ENCODE peak calls at places on chromosomes 6 and 20, in seven cellular contexts. L is fibroblast of lung; Z is CD4-positive, alpha-beta memory T cell; D is spleen; S is NT2/D1; O is cardiac muscle cell; Y is mammary epithelial cell. E is an unnamed sample.
A peak's percentile ranks its signal among the peaks of the same experiment; 100 is the strongest.

GRCh38 chr6:165301372-165302246 is 7.8 kb downstream of the C6orf118 start:
- DNase-seq in L (no peak), Z (no peak), D (no peak), S (no peak), O (no peak), Y (no peak), E (no peak)

GRCh38 chr6:33143113-33143760 is 49.0 kb downstream of the COL11A2 start:
- DNase-seq in L (no peak), Z (no peak), D (no peak), S (no peak), O (no peak), Y (no peak), E (no peak)

GRCh38 chr6:3340891-3341290 is 82.1 kb downstream of the PSMG4 start:
- DNase-seq in L (peak; percentile 68), Z (no peak), D (no peak), S (no peak), O (peak; percentile 54), Y (no peak), E (no peak)

GRCh38 chr6:71887006-71887743 is 825 bp downstream of the RIMS1 start:
- DNase-seq in L (no peak), Z (no peak), D (peak; percentile 73), S (no peak), O (peak; percentile 0), Y (no peak), E (peak; percentile 9)

GRCh38 chr6:83083476-83083875 is 16.0 kb downstream of the DOP1A start:
- DNase-seq in L (no peak), Z (no peak), D (no peak), S (no peak), O (no peak), Y (no peak), E (no peak)

GRCh38 chr6:6218246-6219085 is 102.0 kb downstream of the F13A1 start:
- DNase-seq in L (no peak), Z (no peak), D (no peak), S (no peak), O (no peak), Y (peak; percentile 8), E (no peak)

GRCh38 chr6:170057034-170057734 is 233.7 kb downstream of the DLL1 start:
- DNase-seq in L (no peak), Z (no peak), D (peak; percentile 53), S (no peak), O (no peak), Y (no peak), E (no peak)

GRCh38 chr20:31708839-31709534 is 13.7 kb downstream of the BCL2L1 start:
- DNase-seq in L (no peak), Z (no peak), D (peak; percentile 43), S (no peak), O (no peak), Y (no peak), E (no peak)

GRCh38 chr6:3623451-3624267 is 127.9 kb downstream of the PXDC1 start:
- DNase-seq in L (no peak), Z (no peak), D (peak; percentile 33), S (peak; percentile 11), O (no peak), Y (no peak), E (no peak)

GRCh38 chr6:44494011-44494501 is 106.5 kb downstream of the CDC5L start:
- DNase-seq in L (peak; percentile 55), Z (no peak), D (no peak), S (no peak), O (peak; percentile 63), Y (peak; percentile 80), E (no peak)

GRCh38 chr6:44452725-44453124 is 65.2 kb downstream of the CDC5L start:
- DNase-seq in L (peak; percentile 48), Z (no peak), D (no peak), S (no peak), O (peak; percentile 53), Y (peak; percentile 89), E (no peak)

GRCh38 chr6:5582758-5583157 is 321.4 kb downstream of the FARS2 start:
- DNase-seq in L (peak; percentile 21), Z (no peak), D (no peak), S (no peak), O (no peak), Y (no peak), E (no peak)

GRCh38 chr6:151242420-151242841 is 2.7 kb downstream of the AKAP12 start:
- DNase-seq in L (no peak), Z (no peak), D (no peak), S (no peak), O (peak; percentile 12), Y (no peak), E (peak; percentile 23)

GRCh38 chr6:41581381-41581991 is 35.3 kb downstream of the FOXP4 start:
- DNase-seq in L (peak; percentile 80), Z (no peak), D (no peak), S (no peak), O (peak; percentile 82), Y (peak; percentile 48), E (peak; percentile 97)

GRCh38 chr6:17583811-17584210 is 16.3 kb upstream of the FAM8A1 start:
- DNase-seq in L (peak; percentile 63), Z (no peak), D (no peak), S (no peak), O (peak; percentile 60), Y (no peak), E (peak; percentile 52)

GRCh38 chr20:41616228-41616627 is 1.9 kb downstream of the CHD6 start:
- DNase-seq in L (peak; percentile 31), Z (no peak), D (no peak), S (no peak), O (peak; percentile 56), Y (no peak), E (no peak)

GRCh38 chr6:144364727-144365126 is 79.6 kb downstream of the UTRN start:
- DNase-seq in L (no peak), Z (no peak), D (no peak), S (no peak), O (no peak), Y (no peak), E (no peak)

GRCh38 chr6:110331816-110332215 is 26.3 kb downstream of the METTL24 start:
- DNase-seq in L (no peak), Z (no peak), D (no peak), S (no peak), O (peak; percentile 30), Y (no peak), E (no peak)

GRCh38 chr20:49505518-49505917 is 23.1 kb upstream of the KCNB1 start:
- DNase-seq in L (peak; percentile 11), Z (no peak), D (no peak), S (no peak), O (peak; percentile 74), Y (no peak), E (peak; percentile 78)

GRCh38 chr6:44256291-44257006 is 879 bp downstream of the SLC35B2 start:
- DNase-seq in L (no peak), Z (no peak), D (peak; percentile 79), S (no peak), O (no peak), Y (peak; percentile 47), E (no peak)

GRCh38 chr20:35275741-35276251 is 2.1 kb downstream of the MMP24OS start:
- DNase-seq in L (no peak), Z (no peak), D (no peak), S (no peak), O (no peak), Y (no peak), E (no peak)
- H3K36me3 ChIP-seq in L (peaks cover 29% of the 10 kb centered on the region), Z (peaks cover 37% of the 10 kb centered on the region), D (peaks cover 65% of the 10 kb centered on the region), S (peaks cover 88% of the 10 kb centered on the region), O (peaks cover 10% of the 10 kb centered on the region), Y (peaks cover 15% of the 10 kb centered on the region), E (peaks cover 27% of the 10 kb centered on the region)

GRCh38 chr6:158768396-158768795 is 50.8 kb downstream of the EZR start:
- DNase-seq in L (no peak), Z (no peak), D (no peak), S (no peak), O (no peak), Y (no peak), E (no peak)
- H3K36me3 ChIP-seq in L (peaks cover 46% of the 10 kb centered on the region), Z (peaks cover 82% of the 10 kb centered on the region), D (peaks cover 100% of the 10 kb centered on the region), S (peaks cover 92% of the 10 kb centered on the region), O (peaks cover 74% of the 10 kb centered on the region), Y (peaks cover 58% of the 10 kb centered on the region), E (peaks cover 36% of the 10 kb centered on the region)

DNA sequence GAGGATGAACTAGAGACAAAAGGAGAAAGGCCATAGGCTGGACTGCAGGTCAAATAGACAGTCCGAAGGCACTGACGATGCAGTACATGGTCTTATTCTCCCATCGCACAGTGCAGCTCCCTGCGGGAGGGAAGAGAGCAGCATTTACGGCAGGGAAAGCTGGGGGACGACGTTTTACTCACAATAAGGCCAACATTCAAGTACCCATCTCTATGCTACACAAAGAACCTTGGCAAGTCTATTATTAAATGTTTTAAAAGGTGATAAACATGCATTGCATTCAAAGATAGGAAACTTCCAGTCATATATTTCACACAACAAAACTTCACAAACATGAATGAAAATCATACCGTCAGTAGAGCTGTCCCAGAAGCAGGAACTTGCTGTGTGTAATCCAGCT is 7.8 kb downstream of the DYNLT1 start:
- DNase-seq in L (no peak), Z (no peak), D (no peak), S (no peak), O (no peak), Y (no peak), E (no peak)
- H3K36me3 ChIP-seq in L (peaks cover 7% of the 10 kb centered on the region), Z (peaks cover 48% of the 10 kb centered on the region), D (peaks cover 84% of the 10 kb centered on the region), S (peaks cover 70% of the 10 kb centered on the region), O (peaks cover 29% of the 10 kb centered on the region), Y (peaks cover 21% of the 10 kb centered on the region), E (peaks cover 33% of the 10 kb centered on the region)

DNA sequence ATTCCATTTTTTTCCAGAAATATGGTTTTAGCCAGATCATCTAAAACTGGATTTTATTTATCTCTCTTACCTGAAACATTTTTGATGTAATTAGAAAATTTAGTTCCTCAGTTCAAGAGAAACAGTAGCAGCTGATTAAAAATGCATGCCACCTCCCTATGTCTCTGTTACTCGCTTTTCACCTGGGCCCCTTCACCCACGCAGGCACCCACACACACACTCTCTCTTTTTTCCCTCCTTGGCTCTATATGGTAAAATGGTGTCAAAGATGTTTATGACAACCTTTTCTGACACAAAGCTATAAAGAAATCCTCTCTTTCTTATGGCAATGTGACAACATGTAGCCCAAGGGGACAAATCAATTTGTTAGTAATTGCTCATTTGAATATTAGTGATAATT is 5.8 kb upstream of the SGK1 start:
- DNase-seq in L (no peak), Z (no peak), D (no peak), S (no peak), O (no peak), Y (no peak), E (no peak)
- H3K36me3 ChIP-seq in L (no peaks in the 10 kb centered on the region), Z (no peaks in the 10 kb centered on the region), D (no peaks in the 10 kb centered on the region), S (no peaks in the 10 kb centered on the region), O (no peaks in the 10 kb centered on the region), Y (no peaks in the 10 kb centered on the region), E (no peaks in the 10 kb centered on the region)

E was measured in SJCRH30.